ENCODE peak calls at places on chromosome 18, in five cellular contexts. G, J, N, T and D are unnamed samples.

GRCh38 chr18:74268933-74269620 is 22.7 kb downstream of the CYB5A start:
- DNase-seq in G (no peak), J (no peak), N (no peak), T (no peak), D (no peak)

GRCh38 chr18:39909706-39910105 is 2045.3 kb upstream of the PIK3C3 start:
- DNase-seq in G (peak), J (no peak), N (peak), T (no peak), D (peak)

GRCh38 chr18:39318462-39318861 is 1752.9 kb upstream of the CELF4 start:
- DNase-seq in G (no peak), J (no peak), N (no peak), T (no peak), D (no peak)

GRCh38 chr18:78949216-78949615 is 30.4 kb upstream of the SALL3 start:
- DNase-seq in G (no peak), J (no peak), N (no peak), T (no peak), D (no peak)

GRCh38 chr18:21093133-21093532 is 18.5 kb downstream of the ROCK1 start:
- DNase-seq in G (no peak), J (no peak), N (no peak), T (no peak), D (no peak)

GRCh38 chr18:2843161-2843560 is 3.6 kb upstream of the EMILIN2 start:
- DNase-seq in G (no peak), J (no peak), N (no peak), T (no peak), D (no peak)

GRCh38 chr18:71252351-71252862 is 963.6 kb downstream of the SOCS6 start:
- DNase-seq in G (no peak), J (no peak), N (no peak), T (no peak), D (no peak)

GRCh38 chr18:39105095-39105494 is 1539.5 kb upstream of the CELF4 start:
- DNase-seq in G (no peak), J (no peak), N (no peak), T (no peak), D (no peak)

GRCh38 chr18:47250415-47251046 is 929 bp downstream of the SKOR2 start:
- DNase-seq in G (no peak), J (no peak), N (no peak), T (no peak), D (no peak)

GRCh38 chr18:47248610-47249343 is 2.7 kb downstream of the SKOR2 start:
- DNase-seq in G (no peak), J (no peak), N (no peak), T (no peak), D (no peak)

GRCh38 chr18:47253101-47253654 is 1.7 kb upstream of the SKOR2 start:
- DNase-seq in G (no peak), J (no peak), N (no peak), T (no peak), D (no peak)

GRCh38 chr18:47249602-47250001 is 1.9 kb downstream of the SKOR2 start:
- DNase-seq in G (no peak), J (no peak), N (no peak), T (no peak), D (no peak)

DNA sequence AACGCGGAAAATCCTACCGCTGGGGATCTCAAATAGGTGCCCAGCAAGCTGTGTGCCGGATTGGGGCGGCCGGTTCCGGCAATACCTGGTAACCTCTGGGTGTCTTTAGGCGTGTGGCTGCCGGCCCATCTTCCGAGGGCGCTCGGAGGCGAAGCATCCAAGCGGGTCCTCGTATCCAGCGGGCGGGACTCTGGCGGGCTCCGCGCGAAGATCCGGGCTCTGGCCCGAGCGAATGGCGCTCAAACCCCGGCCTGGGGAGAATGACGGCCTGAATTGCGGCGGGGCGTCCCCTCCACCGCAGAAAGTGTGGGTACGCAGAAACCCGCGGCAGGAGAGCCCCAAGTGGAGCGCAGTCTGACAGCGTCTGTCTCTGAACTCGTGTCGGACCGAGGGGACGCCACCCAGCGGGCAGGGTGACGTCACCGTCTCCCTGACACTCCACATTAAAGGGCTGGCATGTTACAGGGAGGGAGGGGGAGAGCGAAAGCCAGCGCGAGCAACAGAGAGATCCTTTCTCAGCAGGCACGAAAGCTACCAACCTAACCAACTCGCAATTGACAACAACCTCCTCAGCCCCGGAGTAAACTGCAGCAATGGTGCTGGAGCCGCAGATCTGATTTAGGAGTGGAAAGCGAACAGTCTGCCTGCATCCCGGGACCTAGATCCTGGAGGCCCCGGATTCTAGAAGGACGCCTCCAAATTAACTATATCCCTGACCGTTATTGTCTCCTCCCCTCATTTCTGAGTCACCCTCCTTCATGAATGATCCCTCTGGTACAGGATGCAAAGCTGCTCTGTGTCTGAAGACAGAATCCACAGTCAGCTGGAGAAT is at the start of gene SKOR2:
- DNase-seq in G (no peak), J (no peak), N (no peak), T (no peak), D (no peak)
- H3K4me3 ChIP-seq in G (no peak), J (no peak), N (no peak), T (no peak), D (no peak)

DNA sequence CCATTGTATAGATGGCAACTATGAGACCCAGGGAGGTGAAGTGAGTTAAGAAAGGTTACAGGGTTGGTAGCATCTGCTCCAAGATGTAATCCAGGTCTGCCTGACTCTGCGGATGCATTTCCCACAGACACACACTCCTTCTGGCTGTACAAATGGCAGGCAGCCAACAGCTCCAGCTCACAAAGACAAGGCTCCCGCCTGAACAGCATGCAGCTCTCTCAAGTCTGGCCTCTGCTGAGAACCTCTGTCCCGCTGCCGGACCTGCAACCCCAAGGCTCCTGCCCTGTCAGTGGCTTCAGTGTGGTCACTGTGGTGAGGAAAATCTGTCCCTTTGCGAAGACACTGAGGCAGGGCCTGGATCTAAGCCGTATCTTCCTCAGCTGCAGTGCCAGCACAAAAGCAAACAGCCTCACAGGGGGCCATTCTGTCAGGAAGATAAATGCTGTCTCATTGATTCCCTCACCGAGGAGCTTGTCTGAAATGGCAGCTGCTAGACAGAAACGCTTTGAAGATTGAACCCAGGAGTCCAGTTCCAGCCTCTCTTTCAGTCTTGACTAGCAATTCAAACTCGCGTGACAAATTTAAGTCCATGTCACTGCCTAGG is 469.3 kb upstream of the MEX3C start:
- DNase-seq in G (peak), J (no peak), N (peak), T (no peak), D (no peak)
- H3K4me3 ChIP-seq in G (no peak), J (no peak), N (no peak), T (no peak), D (no peak)

DNA sequence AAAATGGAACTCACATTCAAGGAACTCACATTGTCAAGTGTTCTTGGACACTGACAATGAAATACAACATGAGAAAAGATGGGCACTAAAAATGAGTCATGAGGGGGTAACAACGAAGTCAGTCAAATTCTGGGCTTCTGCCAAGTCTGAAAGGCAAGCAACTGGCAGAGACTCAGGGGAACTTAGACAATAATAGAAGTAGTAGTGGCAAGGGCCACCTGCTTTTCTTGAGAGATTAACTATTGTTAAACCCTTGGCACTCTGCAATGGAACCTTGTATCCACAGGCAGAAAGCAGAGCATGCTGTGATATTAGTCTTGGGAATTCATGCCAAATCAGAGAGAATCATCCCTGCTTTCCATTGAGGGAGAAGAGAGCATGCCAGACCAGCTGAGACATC is 382.6 kb upstream of the CDH2 start:
- DNase-seq in G (no peak), J (no peak), N (no peak), T (no peak), D (peak)
- H3K4me3 ChIP-seq in G (no peak), J (no peak), N (no peak), T (no peak), D (no peak)

GRCh38 chr18:8776544-8776943 is 71.2 kb downstream of the MTCL1 start:
- DNase-seq in G (no peak), J (no peak), N (no peak), T (no peak), D (no peak)

GRCh38 chr18:8778824-8779223 is 73.5 kb downstream of the MTCL1 start:
- DNase-seq in G (no peak), J (no peak), N (no peak), T (no peak), D (no peak)

GRCh38 chr18:8779251-8779650 is 73.9 kb downstream of the MTCL1 start:
- DNase-seq in G (no peak), J (no peak), N (no peak), T (no peak), D (no peak)

GRCh38 chr18:8778386-8778785 is 73.0 kb downstream of the MTCL1 start:
- DNase-seq in G (no peak), J (no peak), N (no peak), T (no peak), D (no peak)

GRCh38 chr18:8777846-8778245 is 72.5 kb downstream of the MTCL1 start:
- DNase-seq in G (no peak), J (no peak), N (no peak), T (no peak), D (no peak)
- H3K4me3 ChIP-seq in G (no peak), J (no peak), N (no peak), T (no peak), D (no peak)

GRCh38 chr18:31498450-31499156 is 626 bp downstream of the DSG2 start:
- DNase-seq in G (peak), J (no peak), N (peak), T (no peak), D (no peak)
- H3K4me3 ChIP-seq in G (peak), J (peak), N (peak), T (peak), D (peak)

GRCh38 chr18:58438161-58438983 is 190.5 kb downstream of the ALPK2 start:
- DNase-seq in G (no peak), J (no peak), N (peak), T (no peak), D (no peak)
- H3K4me3 ChIP-seq in G (no peak), J (no peak), N (peak), T (peak), D (peak)

DNA sequence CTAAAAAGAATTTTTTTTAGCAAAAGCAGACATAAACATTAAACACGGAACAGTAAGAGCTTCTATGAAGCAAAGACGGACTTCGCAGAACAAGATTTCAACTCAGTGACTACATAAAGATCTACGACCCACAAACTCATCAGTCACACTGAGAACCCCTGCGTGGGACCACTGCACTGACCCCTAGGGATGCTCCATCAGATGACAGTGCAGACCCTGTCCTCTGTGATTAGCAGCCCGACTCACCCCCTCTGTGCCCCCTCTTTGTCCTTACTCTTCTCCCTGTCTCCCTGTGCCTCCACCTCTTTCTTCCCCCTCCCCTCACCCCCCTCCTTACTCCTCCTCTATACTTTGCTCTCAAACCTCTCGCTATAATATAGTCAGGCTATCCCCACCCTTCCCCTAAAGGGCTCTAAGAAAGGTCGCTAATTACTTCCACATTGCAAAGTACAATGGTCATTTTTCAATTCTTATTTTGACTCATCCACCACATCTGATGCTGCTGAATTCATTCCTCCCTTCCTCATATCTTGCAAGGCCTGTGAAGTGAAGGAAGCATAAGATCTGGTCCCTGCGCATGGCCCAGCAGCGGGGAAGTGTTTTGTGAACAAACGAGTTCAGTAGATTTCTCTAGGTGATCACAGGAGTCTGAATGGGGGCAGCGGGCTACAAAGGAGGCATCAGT is 89.3 kb downstream of the CABYR start:
- DNase-seq in G (peak), J (no peak), N (peak), T (no peak), D (peak)
- H3K4me3 ChIP-seq in G (no peak), J (no peak), N (no peak), T (no peak), D (no peak)

GRCh38 chr18:8800876-8801262 is 95.5 kb downstream of the MTCL1 start:
- DNase-seq in G (no peak), J (no peak), N (no peak), T (no peak), D (no peak)

GRCh38 chr18:8801263-8801901 is 96.0 kb downstream of the MTCL1 start:
- DNase-seq in G (peak), J (no peak), N (peak), T (no peak), D (peak)

GRCh38 chr18:8800041-8800441 is 94.7 kb downstream of the MTCL1 start:
- DNase-seq in G (peak), J (peak), N (peak), T (no peak), D (peak)

GRCh38 chr18:8799593-8799992 is 94.2 kb downstream of the MTCL1 start:
- DNase-seq in G (no peak), J (no peak), N (peak), T (no peak), D (no peak)

DNA sequence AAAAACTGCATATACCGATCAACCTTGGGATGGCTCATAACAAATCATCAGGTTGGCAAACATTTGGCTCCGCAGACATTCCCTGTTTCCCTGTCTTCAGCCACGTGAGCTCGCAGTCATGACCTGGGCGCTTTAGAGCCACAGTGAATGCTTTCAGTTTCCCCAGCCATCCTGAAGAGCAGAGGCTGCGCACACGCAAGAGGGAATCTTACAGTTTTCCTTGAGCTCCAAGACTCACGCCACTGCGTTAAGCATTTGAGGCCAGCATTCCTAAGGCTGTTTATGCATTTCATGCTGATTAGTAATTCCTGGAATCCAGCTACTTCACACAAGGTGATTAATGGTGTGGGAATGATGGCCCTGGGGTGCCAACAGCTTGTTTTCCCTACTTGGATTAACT is 95.1 kb downstream of the MTCL1 start:
- DNase-seq in G (peak), J (peak), N (peak), T (no peak), D (peak)
- H3K4me3 ChIP-seq in G (no peak), J (no peak), N (no peak), T (no peak), D (no peak)

GRCh38 chr18:12838178-12838634 is 45.8 kb downstream of the PTPN2 start:
- DNase-seq in G (peak), J (peak), N (peak), T (no peak), D (peak)
- H3K4me3 ChIP-seq in G (no peak), J (no peak), N (peak), T (peak), D (no peak)

DNA sequence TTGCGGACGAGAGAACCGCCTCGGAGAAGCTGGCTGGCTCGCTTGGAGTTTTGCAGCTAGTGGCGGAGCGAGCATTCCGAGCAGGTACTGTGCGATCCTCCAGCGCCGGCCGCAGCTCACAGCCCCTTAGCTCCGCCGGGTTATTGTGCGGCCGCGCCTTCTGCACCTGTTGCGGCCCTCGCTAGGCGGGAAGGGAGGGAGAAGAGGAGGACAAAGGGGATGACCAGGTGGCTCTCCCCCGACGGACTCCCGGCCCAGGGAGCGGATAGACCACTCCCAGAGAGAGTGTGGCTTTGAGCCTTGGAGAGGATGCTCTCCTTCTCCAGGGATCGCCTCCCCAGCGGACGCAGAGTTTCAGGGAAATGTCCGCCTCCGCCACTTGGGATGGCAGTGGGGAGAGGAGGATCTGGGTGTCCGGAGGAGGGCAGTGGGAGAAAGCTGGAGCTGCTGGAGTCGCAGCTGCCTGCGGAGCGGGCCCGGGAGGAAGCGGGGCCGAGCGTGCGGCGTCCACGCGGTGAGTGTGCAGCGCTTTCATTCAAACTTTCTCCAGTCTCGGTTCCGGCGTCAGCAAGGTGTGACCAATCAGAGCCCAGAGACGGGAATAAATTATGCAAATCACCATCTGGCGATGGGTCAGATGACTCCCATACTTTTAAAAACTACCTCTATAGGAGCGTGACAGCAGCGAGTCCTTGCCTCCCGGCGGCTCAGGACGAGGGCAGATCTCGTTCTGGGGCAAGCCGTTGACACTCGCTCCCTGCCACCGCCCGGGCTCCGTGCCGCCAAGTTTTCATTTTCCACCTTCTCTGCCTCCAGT is at the start of gene LIPG:
- DNase-seq in G (peak), J (peak), N (peak), T (peak), D (peak)
- H3K4me3 ChIP-seq in G (peak), J (peak), N (peak), T (peak), D (peak)